ENCODE peak calls at places on chromosomes 4 and X, in six cellular contexts. J, P, Z, K, R and O are unnamed samples.

GRCh38 chrX:109187473-109188168 is 294.3 kb downstream of the GUCY2F start:
- DNase-seq in J (no peak), P (peak), Z (no peak), K (no peak), R (no peak), O (no peak)

GRCh38 chr4:86935499-86935832 is 655 bp downstream of the AFF1 start:
- DNase-seq in J (no peak), P (no peak), Z (no peak), K (no peak), R (no peak), O (no peak)

GRCh38 chrX:28665778-28666177 is 78.5 kb downstream of the IL1RAPL1 start:
- DNase-seq in J (no peak), P (no peak), Z (no peak), K (no peak), R (no peak), O (no peak)

GRCh38 chr4:142883433-142883832 is 37.3 kb upstream of the INPP4B start:
- DNase-seq in J (no peak), P (peak), Z (peak), K (peak), R (no peak), O (no peak)

GRCh38 chrX:94051926-94052325 is 377.9 kb downstream of the FAM133A start:
- DNase-seq in J (no peak), P (no peak), Z (no peak), K (no peak), R (no peak), O (no peak)

GRCh38 chrX:31374786-31375185 is 302.9 kb upstream of the FTHL17 start:
- DNase-seq in J (no peak), P (no peak), Z (no peak), K (no peak), R (no peak), O (no peak)

GRCh38 chr4:3830774-3831528 is 64.8 kb downstream of the ADRA2C start:
- DNase-seq in J (no peak), P (no peak), Z (no peak), K (no peak), R (no peak), O (no peak)

GRCh38 chr4:704971-705277 is 708 bp upstream of the PCGF3 start:
- DNase-seq in J (no peak), P (no peak), Z (no peak), K (no peak), R (no peak), O (no peak)

GRCh38 chrX:23332888-23333821 is 1.5 kb upstream of the PTCHD1 start:
- DNase-seq in J (no peak), P (no peak), Z (no peak), K (no peak), R (no peak), O (no peak)

GRCh38 chrX:50920132-50920531 is 9.6 kb downstream of the BMP15 start:
- DNase-seq in J (no peak), P (peak), Z (no peak), K (peak), R (no peak), O (no peak)

GRCh38 chr4:185729300-185729912 is 82.6 kb downstream of the SORBS2 start:
- DNase-seq in J (no peak), P (no peak), Z (no peak), K (peak), R (no peak), O (no peak)

GRCh38 chr4:118224239-118224829 is 128.5 kb downstream of the PRSS12 start:
- DNase-seq in J (no peak), P (peak), Z (peak), K (peak), R (peak), O (no peak)

GRCh38 chr4:6199344-6199921 is 916 bp downstream of the JAKMIP1 start:
- DNase-seq in J (no peak), P (no peak), Z (no peak), K (peak), R (no peak), O (no peak)

GRCh38 chrX:96004386-96004785 is 680.3 kb upstream of the DIAPH2 start:
- DNase-seq in J (no peak), P (peak), Z (no peak), K (peak), R (no peak), O (no peak)

GRCh38 chr4:127783026-127783769 is 1.1 kb downstream of the HSPA4L start:
- DNase-seq in J (no peak), P (peak), Z (no peak), K (peak), R (peak), O (no peak)

GRCh38 chr4:65645185-65645584 is 25.1 kb downstream of the EPHA5 start:
- DNase-seq in J (no peak), P (peak), Z (no peak), K (peak), R (no peak), O (no peak)

GRCh38 chr4:132992686-132993085 is 156.4 kb upstream of the PCDH10 start:
- DNase-seq in J (no peak), P (no peak), Z (no peak), K (no peak), R (no peak), O (no peak)

GRCh38 chrX:130952266-130953043 is 49.4 kb upstream of the ENOX2 start:
- DNase-seq in J (no peak), P (no peak), Z (no peak), K (no peak), R (no peak), O (no peak)

GRCh38 chrX:39832211-39832610 is 265.5 kb downstream of the BCOR start:
- DNase-seq in J (no peak), P (no peak), Z (no peak), K (peak), R (no peak), O (no peak)

GRCh38 chr4:13656569-13656988 is 29.1 kb upstream of the BOD1L1 start:
- DNase-seq in J (peak), P (peak), Z (peak), K (peak), R (peak), O (no peak)

GRCh38 chrX:147550217-147550616 is 361.5 kb upstream of the FMR1 start:
- DNase-seq in J (no peak), P (peak), Z (peak), K (no peak), R (no peak), O (no peak)

GRCh38 chr4:47374477-47374876 is 89.0 kb downstream of the COMMD8 start:
- DNase-seq in J (no peak), P (no peak), Z (no peak), K (peak), R (peak), O (no peak)

GRCh38 chr4:77699731-77700210 is 94.2 kb downstream of the CXCL13 start:
- DNase-seq in J (no peak), P (peak), Z (peak), K (peak), R (peak), O (peak)

GRCh38 chr4:2141762-2142520 is 82.8 kb downstream of the NAT8L start:
- DNase-seq in J (no peak), P (no peak), Z (no peak), K (no peak), R (no peak), O (no peak)

GRCh38 chr4:54189140-54189539 is 40.0 kb upstream of the PDGFRA start:
- DNase-seq in J (no peak), P (no peak), Z (no peak), K (peak), R (no peak), O (no peak)

GRCh38 chrX:104707572-104707971 is 141.6 kb downstream of the IL1RAPL2 start:
- DNase-seq in J (no peak), P (peak), Z (no peak), K (no peak), R (no peak), O (no peak)

GRCh38 chrX:140431521-140431920 is 73.3 kb downstream of the SOX3 start:
- DNase-seq in J (no peak), P (peak), Z (no peak), K (no peak), R (no peak), O (no peak)

GRCh38 chr4:166501941-166502382 is 628.9 kb downstream of the TLL1 start:
- DNase-seq in J (no peak), P (peak), Z (peak), K (peak), R (no peak), O (no peak)
- TF ChIP-seq CTCF in J (no peak), P (peak), Z (peak), K (peak), R (peak), O (peak)

GRCh38 chr4:27684501-27685077 is 823.9 kb downstream of the STIM2 start:
- DNase-seq in J (no peak), P (peak), Z (peak), K (peak), R (peak), O (no peak)
- TF ChIP-seq CTCF in J (no peak), P (peak), Z (peak), K (peak), R (peak), O (peak)

DNA sequence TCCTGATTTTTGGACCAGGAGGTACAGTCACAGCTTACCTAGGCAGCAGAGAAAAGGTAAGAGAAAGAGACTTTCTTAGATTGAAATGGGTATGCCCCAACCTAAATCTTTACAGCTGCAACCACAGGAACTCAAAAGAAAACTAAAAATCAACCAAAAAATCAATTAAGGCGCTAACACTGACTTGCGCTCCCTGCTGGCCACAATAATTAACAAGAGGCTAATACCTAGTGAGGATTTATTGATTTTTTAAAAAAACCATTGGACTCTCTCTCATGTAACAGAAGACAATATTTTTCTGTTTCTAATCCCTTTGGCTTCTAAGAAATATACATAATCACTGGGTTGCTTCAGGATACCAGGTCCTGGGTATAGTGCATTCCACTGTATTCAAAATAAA is 153.9 kb upstream of the TENM3 start:
- DNase-seq in J (no peak), P (no peak), Z (no peak), K (peak), R (no peak), O (no peak)
- TF ChIP-seq CTCF in J (no peak), P (peak), Z (peak), K (no peak), R (peak), O (peak)

GRCh38 chrX:81412428-81412827 is 210.5 kb downstream of the SH3BGRL start:
- DNase-seq in J (no peak), P (no peak), Z (no peak), K (no peak), R (no peak), O (no peak)

GRCh38 chrX:81411517-81411916 is 209.6 kb downstream of the SH3BGRL start:
- DNase-seq in J (no peak), P (no peak), Z (no peak), K (no peak), R (no peak), O (no peak)

DNA sequence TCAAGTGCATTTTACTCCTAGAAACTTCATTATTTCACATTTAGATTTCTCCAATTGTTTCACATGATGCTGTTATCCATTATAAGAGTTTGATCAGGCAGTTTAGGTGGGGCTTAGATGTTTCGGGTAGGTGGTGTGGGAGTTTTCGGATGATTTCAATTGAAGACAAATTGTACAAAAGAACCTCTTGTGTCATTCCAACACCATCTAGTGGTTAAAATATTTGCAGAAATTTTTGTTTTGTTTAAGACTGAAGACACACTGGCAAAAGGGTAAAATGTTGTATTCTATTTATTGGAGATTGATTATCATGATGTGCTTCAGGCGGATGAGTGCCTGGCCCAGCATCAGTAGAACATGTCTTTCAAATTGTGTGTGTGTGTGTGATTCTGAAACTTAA is 212.7 kb downstream of the SH3BGRL start:
- DNase-seq in J (no peak), P (peak), Z (no peak), K (peak), R (no peak), O (no peak)
- TF ChIP-seq CTCF in J (no peak), P (no peak), Z (peak), K (no peak), R (peak), O (peak)

GRCh38 chr4:10024303-10024702 is 3.0 kb upstream of the SLC2A9 start:
- DNase-seq in J (no peak), P (no peak), Z (no peak), K (no peak), R (no peak), O (no peak)
- TF ChIP-seq CTCF in J (no peak), P (no peak), Z (no peak), K (no peak), R (no peak), O (no peak)